ENCODE peak calls at places on chromosomes 5 and 9, in nine cellular contexts. J, A, O, X, R, S, P, W and Q are unnamed samples. For H3K4me1, the result is how much of the 10 kb centered on the place peaks cover.

GRCh38 chr5:61598140-61598539 is 266.1 kb downstream of the ZSWIM6 start:
- DNase-seq in O (no peak), X (no peak), S (no peak), W (no peak), P (no peak), R (no peak), A (no peak), J (no peak), Q (no peak)

GRCh38 chr5:33969572-33970452 is 14.7 kb downstream of the SLC45A2 start:
- DNase-seq in W (no peak), O (peak), P (peak), X (no peak), A (peak), R (no peak), J (peak), S (peak), Q (no peak)

GRCh38 chr5:95887977-95888376 is 65.5 kb upstream of the GLRX start:
- DNase-seq in X (no peak), R (no peak), J (peak), O (peak), S (no peak), W (no peak), P (no peak), A (no peak), Q (no peak)

GRCh38 chr5:86885489-86886225 is 267.9 kb downstream of the COX7C start:
- DNase-seq in R (no peak), S (no peak), J (no peak), O (no peak), X (no peak), W (no peak), A (no peak), P (no peak), Q (no peak)

GRCh38 chr9:135223831-135224230 is 136.4 kb downstream of the OLFM1 start:
- DNase-seq in J (no peak), O (no peak), R (peak), X (peak), S (no peak), W (no peak), A (peak), P (no peak), Q (peak)

GRCh38 chr5:1386274-1386717 is 41.4 kb upstream of the CLPTM1L start:
- DNase-seq in R (peak), W (peak), X (peak), P (peak), J (peak), O (no peak), A (peak), S (no peak), Q (peak)

GRCh38 chr9:136578915-136579637 is 33.2 kb upstream of the NOTCH1 start:
- DNase-seq in O (no peak), J (peak), W (no peak), R (no peak), P (no peak), A (peak), X (peak), S (peak), Q (no peak)

GRCh38 chr5:135433626-135434426 is 13.3 kb downstream of the DCANP1 start:
- DNase-seq in P (no peak), X (no peak), S (peak), J (no peak), A (no peak), W (no peak), O (peak), R (no peak), Q (no peak)

GRCh38 chr9:72633966-72634365 is 112.6 kb downstream of the TMC1 start:
- DNase-seq in W (no peak), A (no peak), R (no peak), J (no peak), O (no peak), P (no peak), S (no peak), X (no peak), Q (no peak)

GRCh38 chr5:107170620-107171019 is 500.1 kb downstream of the EFNA5 start:
- DNase-seq in P (no peak), R (no peak), J (no peak), A (no peak), S (no peak), O (no peak), W (no peak), X (no peak), Q (no peak)

GRCh38 chr5:116360008-116360853 is 214.4 kb downstream of the SEMA6A start:
- DNase-seq in W (no peak), A (no peak), R (no peak), X (peak), S (no peak), O (no peak), J (no peak), P (peak), Q (no peak)

GRCh38 chr5:52560366-52560765 is 227.3 kb upstream of the ITGA1 start:
- DNase-seq in P (no peak), R (no peak), S (no peak), W (no peak), O (no peak), X (no peak), A (no peak), J (no peak), Q (no peak)

GRCh38 chr5:55927861-55928655 is 66.7 kb downstream of the IL6ST start:
- DNase-seq in W (no peak), O (peak), P (no peak), S (peak), R (no peak), J (no peak), X (no peak), A (no peak), Q (no peak)

GRCh38 chr9:33690156-33690908 is 105.0 kb upstream of the PRSS3 start:
- DNase-seq in O (no peak), S (no peak), J (no peak), X (no peak), W (no peak), A (no peak), P (no peak), R (no peak), Q (no peak)

GRCh38 chr9:68895741-68896478 is 118.0 kb downstream of the PRKACG start:
- DNase-seq in P (no peak), R (no peak), O (no peak), X (no peak), A (no peak), J (no peak), S (no peak), W (no peak), Q (no peak)

GRCh38 chr9:125233678-125234077 is 7.5 kb downstream of the HSPA5 start:
- DNase-seq in R (no peak), J (peak), S (peak), W (no peak), X (no peak), A (no peak), O (no peak), P (no peak), Q (no peak)

GRCh38 chr5:80654054-80654390 is 430 bp upstream of the MSH3 start:
- DNase-seq in J (peak), X (no peak), R (peak), W (no peak), P (no peak), O (peak), A (no peak), S (peak), Q (peak)

GRCh38 chr5:80655231-80655784 is 525 bp upstream of the DHFR start:
- DNase-seq in S (peak), R (no peak), A (no peak), J (peak), P (no peak), O (peak), X (no peak), W (no peak), Q (no peak)

GRCh38 chr5:80659111-80659510 is 4.3 kb upstream of the DHFR start:
- DNase-seq in R (no peak), P (no peak), W (no peak), J (no peak), S (no peak), O (no peak), X (no peak), A (no peak), Q (no peak)

GRCh38 chr5:80654391-80655230 is at the start of the genes DHFR and MSH3:
- DNase-seq in J (peak), W (peak), R (peak), O (peak), X (peak), A (peak), P (peak), S (peak), Q (peak)

DNA sequence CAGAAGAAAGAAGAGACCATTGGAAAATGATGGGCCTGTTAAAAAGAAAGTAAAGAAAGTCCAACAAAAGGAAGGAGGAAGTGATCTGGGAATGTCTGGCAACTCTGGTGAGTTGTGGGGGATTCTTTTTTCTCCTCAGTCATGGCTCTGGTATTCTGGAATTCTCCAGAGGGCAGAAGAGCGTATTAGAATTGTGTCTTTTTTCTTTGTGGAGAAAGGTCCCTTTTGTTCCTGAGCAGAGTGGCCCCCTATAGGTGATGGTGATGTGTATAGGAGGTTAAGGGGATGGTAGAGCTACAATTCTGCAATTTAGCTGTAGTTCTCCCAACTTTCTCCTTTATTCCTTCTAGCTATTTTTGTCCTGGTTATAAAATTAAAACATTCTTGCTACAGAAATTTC is 1.6 kb upstream of the DHFR start:
- DNase-seq in J (peak), P (no peak), R (no peak), X (no peak), W (no peak), S (peak), O (peak), A (no peak), Q (no peak)
- TF ChIP-seq CTCF in J (no peak), P (no peak), R (no peak), X (no peak), W (no peak), S (peak), O (peak), A (no peak), Q (no peak)

GRCh38 chr5:42927730-42928129 is 112.4 kb downstream of the ANXA2R start:
- DNase-seq in R (no peak), X (no peak), A (no peak), S (no peak), P (no peak), W (no peak), J (no peak), O (no peak), Q (no peak)

GRCh38 chr5:42929871-42930270 is 110.2 kb downstream of the ANXA2R start:
- DNase-seq in S (no peak), P (no peak), O (no peak), W (no peak), A (no peak), J (no peak), X (no peak), R (no peak), Q (no peak)

DNA sequence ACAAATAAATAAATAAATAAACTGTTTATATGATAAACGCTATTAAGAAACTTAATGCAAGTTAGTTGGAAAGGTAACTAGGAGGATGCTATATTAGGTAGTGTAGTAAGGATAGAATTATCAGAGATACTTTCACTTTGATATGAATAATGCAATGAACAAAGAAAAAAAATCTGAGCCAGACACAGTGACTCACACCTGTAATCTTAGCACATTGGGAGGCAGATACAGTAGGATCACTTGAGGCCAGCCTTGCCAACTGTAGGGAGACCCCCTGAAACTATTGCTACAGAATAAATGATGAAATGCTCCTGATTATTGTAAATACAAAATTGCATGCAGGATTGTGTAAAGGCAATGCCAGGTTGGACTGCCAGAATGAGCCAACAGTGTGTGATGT is 109.2 kb downstream of the ANXA2R start:
- DNase-seq in J (no peak), P (no peak), O (no peak), R (no peak), A (no peak), S (no peak), W (no peak), X (no peak), Q (no peak)
- TF ChIP-seq POLR2A in J (no peak), P (no peak), O (no peak), R (no peak), A (no peak), S (no peak), W (no peak), X (no peak), Q (no peak)

GRCh38 chr9:70588381-70588780 is 173.9 kb upstream of the KLF9 start:
- DNase-seq in W (no peak), R (no peak), S (no peak), P (no peak), J (no peak), O (no peak), A (no peak), X (no peak), Q (no peak)

GRCh38 chr9:70587143-70587710 is 172.8 kb upstream of the KLF9 start:
- DNase-seq in X (peak), S (no peak), R (no peak), O (no peak), J (no peak), P (no peak), W (no peak), A (no peak), Q (no peak)

GRCh38 chr9:70590264-70590646 is 175.8 kb upstream of the KLF9 start:
- DNase-seq in J (no peak), S (no peak), O (no peak), P (no peak), R (no peak), X (no peak), W (no peak), A (no peak), Q (no peak)

GRCh38 chr9:70589571-70590263 is 175.3 kb upstream of the KLF9 start:
- DNase-seq in R (no peak), P (no peak), X (peak), A (no peak), S (no peak), O (no peak), W (peak), J (no peak), Q (no peak)

GRCh38 chr9:70588999-70589398 is 174.5 kb upstream of the KLF9 start:
- DNase-seq in O (no peak), R (no peak), W (no peak), S (no peak), P (no peak), X (no peak), J (no peak), A (no peak), Q (no peak)
- H3K4me1 ChIP-seq in O (under half), R (under half), W (under half), S (under half), P (under half), X (half or more), J (under half), A (under half), Q (under half)

GRCh38 chr5:8912106-8912505 is 633.8 kb downstream of the SEMA5A start:
- DNase-seq in S (no peak), W (no peak), J (no peak), X (no peak), O (no peak), R (no peak), A (no peak), P (no peak), Q (no peak)

GRCh38 chr5:8906303-8906967 is 639.4 kb downstream of the SEMA5A start:
- DNase-seq in P (no peak), R (no peak), S (no peak), J (peak), A (no peak), X (no peak), W (no peak), O (no peak), Q (no peak)

GRCh38 chr5:8905021-8905420 is 640.9 kb downstream of the SEMA5A start:
- DNase-seq in P (no peak), O (no peak), X (no peak), J (no peak), A (no peak), W (no peak), R (no peak), S (no peak), Q (no peak)

GRCh38 chr5:8907168-8907868 is 638.6 kb downstream of the SEMA5A start:
- DNase-seq in J (no peak), R (no peak), W (no peak), P (no peak), S (no peak), X (no peak), A (no peak), O (no peak), Q (no peak)

DNA sequence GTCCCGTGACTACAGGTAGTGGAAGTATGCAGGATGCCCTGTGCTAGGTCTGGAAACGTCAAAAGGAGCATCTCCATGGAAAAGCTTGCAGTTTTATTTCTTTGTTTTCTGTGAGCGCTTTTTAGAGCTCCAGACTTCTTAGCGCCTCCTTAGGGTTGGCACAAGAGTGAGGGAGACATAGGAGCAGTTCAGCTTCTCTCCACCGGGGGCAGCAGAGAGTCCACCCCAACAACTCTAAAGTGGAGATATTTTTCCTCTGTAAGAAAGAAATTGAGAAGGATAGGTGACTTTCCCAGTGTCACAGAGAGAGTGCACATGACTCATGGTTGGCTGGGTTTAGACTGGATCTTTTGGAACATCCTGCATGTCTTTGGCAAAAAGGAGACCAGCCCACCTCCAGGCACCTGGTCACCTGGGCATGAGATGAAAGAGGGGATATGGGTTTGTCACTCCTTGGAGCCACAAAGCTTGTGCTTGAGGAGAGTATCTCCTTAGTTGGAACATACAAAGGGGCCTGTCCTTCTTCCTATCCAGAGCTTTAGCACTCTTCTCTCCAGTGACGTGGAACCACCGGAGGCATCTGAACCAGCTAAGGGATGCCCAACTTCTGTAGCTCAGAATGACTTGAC is 637.7 kb downstream of the SEMA5A start:
- DNase-seq in O (no peak), J (peak), A (peak), P (peak), W (no peak), S (peak), R (peak), X (no peak), Q (no peak)
- TF ChIP-seq CTCF in O (no peak), J (peak), A (peak), P (peak), W (no peak), S (peak), R (no peak), X (peak), Q (peak)

GRCh38 chr9:38066907-38067610 is 2.0 kb downstream of the SHB start:
- DNase-seq in S (peak), O (no peak), P (peak), J (no peak), R (peak), A (peak), W (peak), X (peak), Q (peak)

GRCh38 chr9:38065369-38066075 is 3.5 kb downstream of the SHB start:
- DNase-seq in R (no peak), X (no peak), O (no peak), S (peak), J (no peak), A (no peak), P (no peak), W (no peak), Q (no peak)

GRCh38 chr9:38064842-38065368 is 4.1 kb downstream of the SHB start:
- DNase-seq in J (no peak), S (no peak), W (no peak), O (no peak), X (no peak), P (no peak), R (no peak), A (no peak), Q (no peak)

GRCh38 chr9:38067611-38067891 is 1.5 kb downstream of the SHB start:
- DNase-seq in W (no peak), A (peak), J (no peak), S (peak), O (no peak), P (no peak), R (peak), X (peak), Q (peak)

GRCh38 chr9:38066167-38066906 is 2.7 kb downstream of the SHB start:
- DNase-seq in J (no peak), X (no peak), O (no peak), S (no peak), W (no peak), R (no peak), A (peak), P (no peak), Q (no peak)
- TF ChIP-seq POLR2A in J (no peak), X (no peak), O (no peak), S (no peak), W (no peak), R (no peak), A (no peak), P (no peak), Q (no peak)

DNA sequence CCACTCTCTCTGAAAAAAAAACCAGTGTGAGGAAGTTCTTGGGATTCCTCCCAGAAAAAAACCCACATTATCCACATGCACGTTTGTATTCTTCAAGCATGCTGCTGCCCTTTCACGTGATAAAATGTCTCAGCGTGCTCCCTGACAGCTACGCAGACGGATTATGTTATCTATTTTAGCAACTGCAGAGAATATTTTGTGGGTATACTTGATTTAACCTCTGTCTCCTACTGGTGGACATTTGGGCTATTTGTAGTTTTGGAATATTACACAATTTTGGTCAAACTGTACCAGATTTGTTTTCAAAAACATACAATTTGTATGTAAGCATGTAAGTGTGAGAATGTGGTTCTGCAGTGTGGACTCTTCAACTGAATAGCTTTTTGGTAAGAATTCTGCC is 10.7 kb downstream of the PRRC2B start:
- DNase-seq in P (no peak), J (no peak), A (no peak), W (no peak), X (no peak), S (peak), R (no peak), O (no peak), Q (no peak)
- H3K4me1 ChIP-seq in P (half or more), J (half or more), A (half or more), W (under half), X (half or more), S (under half), R (under half), O (half or more), Q (half or more)

GRCh38 chr9:106846307-106846706 is 16.7 kb upstream of the ZNF462 start:
- DNase-seq in P (no peak), X (no peak), R (no peak), J (no peak), W (no peak), A (no peak), S (no peak), O (no peak), Q (no peak)
- TF ChIP-seq CTCF in P (no peak), X (no peak), R (no peak), J (no peak), W (no peak), A (no peak), S (no peak), O (no peak), Q (no peak)

DNA sequence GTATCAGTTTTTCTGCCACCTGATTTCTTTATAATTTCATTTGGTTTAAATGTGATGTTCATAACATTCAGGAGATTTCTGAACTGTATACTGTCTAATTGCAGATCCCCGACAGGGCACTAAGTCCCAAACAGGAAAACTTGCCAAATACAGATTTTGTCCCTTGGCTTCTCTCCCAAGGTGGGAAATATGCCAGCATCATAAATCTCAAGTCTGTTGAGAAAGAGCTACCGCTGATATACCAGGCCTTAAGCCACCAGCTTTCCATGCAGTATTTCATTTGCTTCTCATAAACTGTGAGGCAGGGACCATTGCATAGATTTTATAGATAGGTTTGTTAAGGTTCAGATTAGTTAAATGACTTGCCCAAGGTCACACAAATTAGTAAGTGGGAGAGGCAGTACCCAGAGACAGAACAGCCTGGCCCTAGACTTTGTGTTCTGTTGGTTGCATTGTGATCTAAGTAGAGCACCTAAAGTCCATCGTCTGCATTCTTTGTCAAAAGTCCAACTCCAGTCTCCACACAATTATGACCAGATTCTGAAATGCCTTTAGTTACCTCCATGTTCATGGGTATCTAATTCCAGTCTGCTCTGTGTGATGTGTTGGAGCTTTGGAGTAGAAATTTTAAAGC is 16.2 kb downstream of the GPR21 start:
- DNase-seq in J (no peak), W (no peak), A (peak), O (peak), X (no peak), P (no peak), R (no peak), S (no peak), Q (no peak)
- TF ChIP-seq POLR2A in J (no peak), W (no peak), A (no peak), O (no peak), X (no peak), P (no peak), R (no peak), S (no peak), Q (no peak)